ENCODE peak calls at places on chromosome 22, in five cellular contexts. Z is MM.1S, H is GM12878, R is IMR-90, U is OCI-LY7. M is an unnamed sample.

GRCh38 chr22:45696227-45696626 is 24.6 kb downstream of the ATXN10 start:
- DNase-seq in Z (no peak), H (no peak), R (no peak), U (no peak), M (no peak)

GRCh38 chr22:35526333-35526979 is 14.2 kb upstream of the RASD2 start:
- DNase-seq in Z (no peak), H (no peak), R (no peak), U (no peak), M (no peak)

GRCh38 chr22:16972311-16972710 is 35.7 kb downstream of the GAB4 start:
- DNase-seq in Z (no peak), H (no peak), R (no peak), U (no peak), M (no peak)

GRCh38 chr22:29892757-29893156 is 9.8 kb downstream of the MTMR3 start:
- DNase-seq in Z (no peak), H (no peak), R (no peak), U (no peak), M (no peak)

GRCh38 chr22:36252754-36253522 is at the start of gene APOL1:
- DNase-seq in Z (peak; percentile 89), H (peak; percentile 62), R (peak; percentile 43), U (peak; percentile 32), M (no peak)

GRCh38 chr22:29157759-29158535 is 47.7 kb upstream of the EMID1 start:
- DNase-seq in Z (no peak), H (no peak), R (no peak), U (peak; percentile 17), M (peak; percentile 24)

GRCh38 chr22:42431401-42432019 is 693 bp downstream of the NFAM1 start:
- DNase-seq in Z (no peak), H (no peak), R (no peak), U (no peak), M (no peak)

GRCh38 chr22:44080936-44081853 is 57.1 kb downstream of the PARVB start:
- DNase-seq in Z (peak; percentile 53), H (no peak), R (peak; percentile 68), U (peak; percentile 72), M (peak; percentile 58)

GRCh38 chr22:37228106-37229011 is 15.7 kb downstream of the RAC2 start:
- DNase-seq in Z (no peak), H (no peak), R (peak; percentile 27), U (no peak), M (peak; percentile 73)

GRCh38 chr22:37186228-37186996 is 1.6 kb downstream of the C1QTNF6 start:
- DNase-seq in Z (peak; percentile 68), H (peak; percentile 55), R (peak; percentile 88), U (peak; percentile 81), M (peak; percentile 60)

GRCh38 chr22:39959640-39960447 is at the start of gene TMA7B:
- DNase-seq in Z (no peak), H (no peak), R (peak; percentile 75), U (no peak), M (peak; percentile 57)
- H3K4me1 ChIP-seq in Z (peaks cover 33% of the 10 kb centered on the region), H (peaks cover 50% of the 10 kb centered on the region), R (peaks cover 8% of the 10 kb centered on the region), U (peaks cover 10% of the 10 kb centered on the region), M (peaks cover 27% of the 10 kb centered on the region)

GRCh38 chr22:19559324-19559811 is 35.2 kb upstream of the CLDN5 start:
- DNase-seq in Z (no peak), H (no peak), R (no peak), U (no peak), M (no peak)
- H3K4me2 ChIP-seq in Z (no peak overlapping the region), H (no peak overlapping the region), R (no peak overlapping the region), U (no peak overlapping the region), M (no peak overlapping the region)

GRCh38 chr22:50310209-50310722 is 2.8 kb upstream of the PLXNB2 start:
- DNase-seq in Z (no peak), H (no peak), R (no peak), U (no peak), M (no peak)
- H3K9me3 ChIP-seq in Z (no peaks in the 10 kb centered on the region), H (no peaks in the 10 kb centered on the region), R (no peaks in the 10 kb centered on the region), U (no peaks in the 10 kb centered on the region), M (no peaks in the 10 kb centered on the region)

DNA sequence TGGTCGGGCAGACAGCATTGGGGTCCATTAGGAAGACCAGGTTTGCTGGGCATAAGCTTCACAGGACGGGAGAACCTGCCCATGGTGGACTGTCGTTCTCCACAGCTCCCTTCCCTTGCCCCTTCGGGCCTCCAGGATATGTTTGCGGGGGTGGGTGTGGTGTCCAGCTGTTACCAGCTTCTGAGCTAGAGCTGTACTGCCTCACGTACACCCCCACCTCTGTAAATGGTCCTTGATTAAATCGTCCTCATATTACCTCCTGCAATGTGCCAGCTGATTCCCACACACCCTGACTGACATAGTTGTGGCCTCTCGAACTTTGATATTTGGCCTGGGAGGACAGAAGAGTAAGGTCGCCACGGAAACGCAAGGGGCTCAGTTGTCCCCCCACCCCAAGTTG is 16.2 kb upstream of the BCR start:
- DNase-seq in Z (no peak), H (no peak), R (no peak), U (no peak), M (no peak)
- H3K4me1 ChIP-seq in Z (peaks cover 3% of the 10 kb centered on the region), H (no peaks in the 10 kb centered on the region), R (peaks cover 5% of the 10 kb centered on the region), U (no peaks in the 10 kb centered on the region), M (no peaks in the 10 kb centered on the region)

GRCh38 chr22:26416256-26416655 is 12.8 kb upstream of the ASPHD2 start:
- DNase-seq in Z (no peak), H (no peak), R (no peak), U (no peak), M (no peak)

GRCh38 chr22:26414347-26414746 is 14.7 kb upstream of the ASPHD2 start:
- DNase-seq in Z (no peak), H (no peak), R (no peak), U (no peak), M (no peak)

GRCh38 chr22:26418620-26419019 is 10.4 kb upstream of the ASPHD2 start:
- DNase-seq in Z (no peak), H (no peak), R (no peak), U (no peak), M (no peak)

GRCh38 chr22:26416670-26417270 is 12.3 kb upstream of the ASPHD2 start:
- DNase-seq in Z (no peak), H (no peak), R (peak; percentile 73), U (no peak), M (peak; percentile 77)

DNA sequence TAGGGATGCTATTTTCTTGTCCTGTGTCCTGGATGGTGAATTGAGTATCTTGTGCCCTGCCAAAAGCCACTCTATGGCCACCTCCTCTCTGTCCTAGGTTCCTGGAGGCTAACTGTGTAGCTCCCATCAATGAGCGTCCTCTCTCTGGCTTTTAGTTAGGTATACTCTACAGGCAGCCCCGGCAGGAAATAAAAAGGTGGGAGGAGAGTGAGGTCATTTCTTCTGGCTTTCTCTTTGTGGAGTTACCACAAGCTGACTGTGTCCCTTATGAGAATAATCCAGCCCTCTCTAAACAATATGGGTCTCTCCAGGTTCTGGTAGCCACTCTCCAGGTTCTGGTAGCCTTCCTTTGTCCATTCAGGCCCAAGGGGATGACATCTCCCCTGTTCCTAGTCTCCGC is 11.7 kb upstream of the ASPHD2 start:
- DNase-seq in Z (no peak), H (no peak), R (no peak), U (no peak), M (peak; percentile 15)
- H3K4me2 ChIP-seq in Z (no peak overlapping the region), H (no peak overlapping the region), R (no peak overlapping the region), U (no peak overlapping the region), M (peak overlapping the region; percentile 62)

M was measured in PC-3.